ENCODE peak calls at places on chromosomes 3 and 15, in nine cellular contexts. P, V, Y, A, H, K, Z, U and W are unnamed samples.

GRCh38 chr15:95605098-95605497 is 725.4 kb upstream of the NR2F2 start:
- DNase-seq in P (no peak), V (no peak), Y (no peak), A (no peak), H (no peak), K (no peak), Z (no peak), U (no peak), W (no peak)

GRCh38 chr3:100198579-100199269 is 62.1 kb upstream of the TBC1D23 start:
- DNase-seq in P (no peak), V (no peak), Y (no peak), A (no peak), H (no peak), K (no peak), Z (no peak), U (no peak), W (no peak)

GRCh38 chr3:184156522-184156955 is 1.4 kb downstream of the DVL3 start:
- DNase-seq in P (no peak), V (no peak), Y (no peak), A (no peak), H (peak), K (peak), Z (peak), U (no peak), W (no peak)

GRCh38 chr3:7456376-7456775 is 595.5 kb downstream of the GRM7 start:
- DNase-seq in P (no peak), V (no peak), Y (no peak), A (no peak), H (no peak), K (no peak), Z (no peak), U (no peak), W (no peak)

GRCh38 chr3:13617981-13618380 is 69.1 kb downstream of the FBLN2 start:
- DNase-seq in P (no peak), V (no peak), Y (no peak), A (no peak), H (no peak), K (no peak), Z (no peak), U (no peak), W (no peak)

GRCh38 chr3:106428565-106428994 is 559.8 kb upstream of the CBLB start:
- DNase-seq in P (no peak), V (no peak), Y (no peak), A (peak), H (peak), K (peak), Z (peak), U (no peak), W (no peak)

GRCh38 chr15:63354771-63355650 is 26.6 kb downstream of the CA12 start:
- DNase-seq in P (no peak), V (no peak), Y (no peak), A (no peak), H (no peak), K (no peak), Z (no peak), U (no peak), W (no peak)

GRCh38 chr3:55488398-55489055 is 1.4 kb upstream of the WNT5A start:
- DNase-seq in P (no peak), V (peak), Y (no peak), A (peak), H (peak), K (no peak), Z (peak), U (no peak), W (no peak)

GRCh38 chr15:57196865-57197264 is 179.4 kb upstream of the CGNL1 start:
- DNase-seq in P (no peak), V (no peak), Y (no peak), A (no peak), H (no peak), K (no peak), Z (no peak), U (no peak), W (no peak)

GRCh38 chr15:83288381-83288801 is 3.9 kb upstream of the BNC1 start:
- DNase-seq in P (no peak), V (no peak), Y (no peak), A (no peak), H (peak), K (no peak), Z (peak), U (no peak), W (no peak)

GRCh38 chr3:190053919-190054672 is 66.6 kb downstream of the P3H2 start:
- DNase-seq in P (no peak), V (no peak), Y (no peak), A (peak), H (peak), K (peak), Z (peak), U (no peak), W (no peak)

GRCh38 chr3:155739154-155739553 is 5.7 kb downstream of the PLCH1 start:
- DNase-seq in P (no peak), V (no peak), Y (no peak), A (no peak), H (no peak), K (peak), Z (peak), U (no peak), W (no peak)

GRCh38 chr15:76163429-76164020 is 103.7 kb downstream of the TMEM266 start:
- DNase-seq in P (no peak), V (no peak), Y (no peak), A (no peak), H (no peak), K (no peak), Z (peak), U (no peak), W (no peak)

GRCh38 chr15:64096486-64097431 is 977 bp downstream of the SNX1 start:
- DNase-seq in P (peak), V (no peak), Y (no peak), A (no peak), H (no peak), K (peak), Z (peak), U (no peak), W (no peak)

GRCh38 chr3:42013652-42014442 is 51.9 kb upstream of the ULK4 start:
- DNase-seq in P (no peak), V (no peak), Y (peak), A (no peak), H (no peak), K (peak), Z (no peak), U (peak), W (no peak)

GRCh38 chr3:115245437-115245836 is 98.3 kb upstream of the ZBTB20 start:
- DNase-seq in P (no peak), V (no peak), Y (no peak), A (peak), H (peak), K (peak), Z (peak), U (no peak), W (no peak)